ENCODE peak calls at places on chromosomes 7 and 10, in ten cellular contexts. I, G, Y, H, U, Z, B, O, D and A are unnamed samples.
A peak's percentile ranks its signal among the peaks of the same experiment; 100 is the strongest.

GRCh38 chr7:125025620-125026019 is 96.0 kb upstream of the POT1 start:
- DNase-seq in U (no peak), Y (no peak), H (no peak), D (no peak), G (no peak), O (no peak), B (no peak), Z (no peak), I (no peak), A (no peak)

GRCh38 chr10:102045292-102045691 is 10.7 kb downstream of the ARMH3 start:
- DNase-seq in U (no peak), Y (no peak), I (no peak), D (no peak), G (no peak), B (no peak), Z (no peak), H (no peak), O (no peak), A (no peak)

GRCh38 chr7:43721193-43721806 is 8.0 kb downstream of the COA1 start:
- DNase-seq in D (no peak), Z (no peak), B (no peak), H (no peak), Y (peak; percentile 16), U (peak; percentile 53), I (no peak), O (peak; percentile 63), G (no peak), A (no peak)

GRCh38 chr10:125056161-125057132 is 103.9 kb downstream of the CTBP2 start:
- DNase-seq in O (no peak), U (no peak), B (no peak), G (no peak), Y (no peak), I (no peak), D (no peak), Z (no peak), H (no peak), A (no peak)

GRCh38 chr7:85177316-85177715 is 9.5 kb downstream of the SEMA3D start:
- DNase-seq in D (no peak), H (no peak), Z (no peak), Y (no peak), O (no peak), B (no peak), G (no peak), U (no peak), I (peak; percentile 39), A (no peak)

GRCh38 chr10:67841737-67842136 is 3.7 kb upstream of the DNAJC12 start:
- DNase-seq in B (no peak), Y (no peak), U (no peak), I (no peak), D (no peak), H (no peak), O (no peak), Z (no peak), G (no peak), A (no peak)

GRCh38 chr7:12360948-12361347 is 42.7 kb downstream of the VWDE start:
- DNase-seq in B (no peak), Z (no peak), H (no peak), Y (no peak), U (no peak), O (no peak), D (no peak), G (no peak), I (no peak), A (no peak)

GRCh38 chr7:91083855-91084644 is 180.2 kb upstream of the FZD1 start:
- DNase-seq in D (no peak), I (no peak), Y (peak; percentile 74), B (peak; percentile 1), H (no peak), O (no peak), Z (no peak), G (no peak), U (no peak), A (peak; percentile 57)

GRCh38 chr7:155205368-155206285 is 92.1 kb upstream of the INSIG1 start:
- DNase-seq in U (peak; percentile 99), B (peak; percentile 21), I (peak; percentile 99), H (no peak), D (peak; percentile 88), O (peak; percentile 90), Y (peak; percentile 86), Z (peak; percentile 86), G (no peak), A (peak; percentile 86)

GRCh38 chr10:95445223-95445836 is 115.8 kb downstream of the SORBS1 start:
- DNase-seq in D (no peak), Y (peak; percentile 86), O (peak; percentile 56), Z (no peak), G (no peak), I (peak; percentile 47), U (no peak), B (peak; percentile 66), H (no peak), A (peak; percentile 82)

GRCh38 chr7:55517191-55517633 is 55.1 kb downstream of the VOPP1 start:
- DNase-seq in I (no peak), O (no peak), D (peak; percentile 15), U (no peak), Y (no peak), B (no peak), Z (peak; percentile 41), G (no peak), H (no peak), A (no peak)

GRCh38 chr7:24134535-24134934 is 149.5 kb upstream of the NPY start:
- DNase-seq in D (no peak), G (no peak), B (no peak), O (no peak), Z (no peak), I (no peak), H (no peak), U (no peak), Y (no peak), A (no peak)

GRCh38 chr10:49408437-49409306 is 12.8 kb upstream of the DRGX start:
- DNase-seq in Z (no peak), G (no peak), O (no peak), H (no peak), D (no peak), Y (no peak), I (no peak), U (peak; percentile 52), B (no peak), A (no peak)

GRCh38 chr10:47414752-47415519 is 30.8 kb upstream of the ZNF488 start:
- DNase-seq in H (no peak), O (no peak), U (no peak), I (no peak), Z (no peak), G (no peak), B (no peak), Y (no peak), D (no peak), A (no peak)

GRCh38 chr10:130250127-130250526 is 113.9 kb downstream of the GLRX3 start:
- DNase-seq in O (no peak), I (no peak), Z (no peak), G (no peak), B (no peak), D (no peak), H (no peak), Y (no peak), U (no peak), A (no peak)

GRCh38 chr10:124007773-124008145 is 85.6 kb downstream of the CHST15 start:
- DNase-seq in B (no peak), G (no peak), U (no peak), H (no peak), D (no peak), Z (no peak), O (no peak), I (no peak), Y (no peak), A (no peak)

GRCh38 chr7:132518839-132519173 is 57.5 kb downstream of the PLXNA4 start:
- DNase-seq in Y (no peak), B (no peak), D (no peak), I (no peak), H (no peak), O (no peak), G (no peak), Z (no peak), U (no peak), A (no peak)